ENCODE peak calls at places on chromosomes 7 and 10, in five cellular contexts. R is HFFc6, M is H9, C is coronary artery, B is GM10248. Z is an unnamed sample.

GRCh38 chr10:132510174-132510611 is 27.4 kb upstream of the INPP5A start:
- DNase-seq in R (no peak), M (no peak), C (peak), B (no peak), Z (no peak)

GRCh38 chr7:128383781-128384180 is 22.3 kb upstream of the PRRT4 start:
- DNase-seq in R (no peak), M (no peak), C (no peak), B (no peak), Z (no peak)

GRCh38 chr7:44707558-44708230 is 41.0 kb upstream of the ZMIZ2 start:
- DNase-seq in R (no peak), M (no peak), C (no peak), B (peak), Z (no peak)

GRCh38 chr10:78911533-78912340 is 157.0 kb upstream of the ZMIZ1 start:
- DNase-seq in R (no peak), M (no peak), C (no peak), B (no peak), Z (no peak)

GRCh38 chr7:134737561-134738353 is 41.7 kb upstream of the CALD1 start:
- DNase-seq in R (peak), M (no peak), C (no peak), B (no peak), Z (peak)

GRCh38 chr7:96952974-96953391 is 52.4 kb upstream of the DLX6 start:
- DNase-seq in R (peak), M (no peak), C (no peak), B (no peak), Z (no peak)

GRCh38 chr10:113060221-113061053 is 110.4 kb downstream of the TCF7L2 start:
- DNase-seq in R (no peak), M (no peak), C (no peak), B (no peak), Z (no peak)

GRCh38 chr10:129525408-129525807 is 58.4 kb downstream of the MGMT start:
- DNase-seq in R (peak), M (peak), C (no peak), B (no peak), Z (no peak)

GRCh38 chr10:44195120-44196007 is 189.5 kb downstream of the CXCL12 start:
- DNase-seq in R (peak), M (no peak), C (peak), B (no peak), Z (no peak)

GRCh38 chr7:128841961-128842673 is 11.9 kb downstream of the FLNC start:
- DNase-seq in R (no peak), M (peak), C (no peak), B (peak), Z (peak)

GRCh38 chr7:24701232-24701898 is 55.9 kb downstream of the GSDME start:
- DNase-seq in R (peak), M (no peak), C (no peak), B (no peak), Z (no peak)

GRCh38 chr10:73771722-73772279 is 10.0 kb upstream of the CHCHD1 start:
- DNase-seq in R (no peak), M (peak), C (no peak), B (peak), Z (peak)

GRCh38 chr7:9869151-9869550 is 1104.5 kb upstream of the PHF14 start:
- DNase-seq in R (no peak), M (no peak), C (no peak), B (no peak), Z (no peak)

GRCh38 chr7:128783143-128783799 is 7.7 kb upstream of the OPN1SW start:
- DNase-seq in R (peak), M (peak), C (no peak), B (no peak), Z (no peak)

GRCh38 chr7:37067961-37068536 is 343.8 kb upstream of the AOAH start:
- DNase-seq in R (no peak), M (no peak), C (no peak), B (no peak), Z (no peak)

GRCh38 chr7:1274876-1275684 is 42.4 kb downstream of the UNCX start:
- DNase-seq in R (no peak), M (no peak), C (no peak), B (no peak), Z (no peak)

GRCh38 chr7:23458044-23458443 is 12.2 kb downstream of the IGF2BP3 start:
- DNase-seq in R (no peak), M (no peak), C (no peak), B (no peak), Z (no peak)

GRCh38 chr7:108001759-108002725 is 919 bp downstream of the LAMB1 start:
- DNase-seq in R (peak), M (peak), C (no peak), B (peak), Z (no peak)

GRCh38 chr10:69809318-69809717 is 7.6 kb downstream of the COL13A1 start:
- DNase-seq in R (no peak), M (no peak), C (no peak), B (no peak), Z (no peak)

GRCh38 chr7:119271147-119271779 is 1001.7 kb upstream of the KCND2 start:
- DNase-seq in R (no peak), M (no peak), C (no peak), B (no peak), Z (no peak)

GRCh38 chr7:47782792-47783191 is 165.5 kb downstream of the PKD1L1 start:
- DNase-seq in R (no peak), M (no peak), C (no peak), B (no peak), Z (no peak)

GRCh38 chr7:36847946-36848345 is 123.7 kb upstream of the AOAH start:
- DNase-seq in R (no peak), M (no peak), C (no peak), B (no peak), Z (no peak)

GRCh38 chr7:154990964-154991514 is 11.9 kb downstream of the PAXIP1 start:
- DNase-seq in R (no peak), M (no peak), C (no peak), B (no peak), Z (no peak)

GRCh38 chr7:150875791-150876190 is 23.5 kb downstream of the AOC1 start:
- DNase-seq in R (no peak), M (no peak), C (no peak), B (no peak), Z (peak)

GRCh38 chr7:40714338-40715052 is 579.7 kb downstream of the SUGCT start:
- DNase-seq in R (no peak), M (no peak), C (no peak), B (no peak), Z (no peak)

GRCh38 chr7:114392686-114393085 is 21.9 kb upstream of the FOXP2 start:
- DNase-seq in R (no peak), M (no peak), C (no peak), B (no peak), Z (no peak)

GRCh38 chr10:100516847-100517246 is 2.8 kb downstream of the SEC31B start:
- DNase-seq in R (peak), M (peak), C (no peak), B (no peak), Z (no peak)

GRCh38 chr7:139099181-139099947 is 10.2 kb downstream of the ZC3HAV1 start:
- DNase-seq in R (no peak), M (no peak), C (no peak), B (no peak), Z (no peak)

GRCh38 chr7:99563650-99564049 is 5.2 kb downstream of the ZNF655 start:
- DNase-seq in R (peak), M (no peak), C (no peak), B (no peak), Z (no peak)

GRCh38 chr10:75276029-75276872 is 40.5 kb upstream of the COMTD1 start:
- DNase-seq in R (no peak), M (peak), C (no peak), B (no peak), Z (no peak)

GRCh38 chr10:20743142-20743541 is 154.0 kb downstream of the NEBL start:
- DNase-seq in R (no peak), M (no peak), C (no peak), B (no peak), Z (no peak)

GRCh38 chr10:21048086-21048485 is 151.0 kb upstream of the NEBL start:
- DNase-seq in R (no peak), M (no peak), C (no peak), B (no peak), Z (no peak)

GRCh38 chr7:141460781-141461715 is 90.2 kb upstream of the AGK start:
- DNase-seq in R (peak), M (no peak), C (no peak), B (no peak), Z (no peak)

GRCh38 chr10:28684157-28684985 is 7.0 kb downstream of the BAMBI start:
- DNase-seq in R (no peak), M (no peak), C (no peak), B (no peak), Z (no peak)

GRCh38 chr7:84637568-84638338 is 443.2 kb upstream of the SEMA3A start:
- DNase-seq in R (peak), M (no peak), C (no peak), B (no peak), Z (no peak)

DNA sequence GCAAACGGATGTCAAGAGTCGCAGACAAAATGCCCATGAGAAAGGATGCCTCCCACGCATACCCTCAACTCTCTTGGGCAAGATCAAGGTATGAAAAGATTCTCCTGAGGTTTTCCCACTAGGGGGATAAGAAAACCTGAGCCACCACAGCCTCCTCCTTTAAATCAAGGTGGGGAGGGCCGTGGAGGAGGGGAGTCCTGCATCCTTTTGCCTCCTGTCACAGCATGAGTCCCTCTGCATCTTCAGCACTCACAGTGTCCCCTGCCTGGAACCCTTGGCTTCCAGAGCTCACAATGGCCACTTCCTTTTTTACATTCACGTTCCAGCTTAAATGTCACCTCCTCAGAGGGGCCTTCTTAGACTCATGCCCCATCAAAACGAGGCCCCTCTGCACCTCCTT is 207.6 kb downstream of the GLI3 start:
- DNase-seq in R (no peak), M (no peak), C (no peak), B (no peak), Z (no peak)
- TF ChIP-seq CTCF in R (no peak), M (peak), C (no peak), B (no peak), Z (no peak)

GRCh38 chr10:46992794-46993552 is 81.7 kb downstream of the PTPN20 start:
- DNase-seq in R (peak), M (peak), C (no peak), B (no peak), Z (no peak)

GRCh38 chr10:46998595-46998994 is 87.4 kb downstream of the PTPN20 start:
- DNase-seq in R (no peak), M (no peak), C (no peak), B (no peak), Z (no peak)

GRCh38 chr10:46998192-46998591 is 87.0 kb downstream of the PTPN20 start:
- DNase-seq in R (no peak), M (no peak), C (no peak), B (no peak), Z (no peak)

GRCh38 chr10:46999217-46999616 is 88.0 kb downstream of the PTPN20 start:
- DNase-seq in R (no peak), M (no peak), C (no peak), B (no peak), Z (no peak)

GRCh38 chr10:46995234-46995633 is 84.0 kb downstream of the PTPN20 start:
- DNase-seq in R (no peak), M (peak), C (no peak), B (no peak), Z (no peak)
- TF ChIP-seq CTCF in R (peak), M (peak), C (no peak), B (no peak), Z (no peak)

DNA sequence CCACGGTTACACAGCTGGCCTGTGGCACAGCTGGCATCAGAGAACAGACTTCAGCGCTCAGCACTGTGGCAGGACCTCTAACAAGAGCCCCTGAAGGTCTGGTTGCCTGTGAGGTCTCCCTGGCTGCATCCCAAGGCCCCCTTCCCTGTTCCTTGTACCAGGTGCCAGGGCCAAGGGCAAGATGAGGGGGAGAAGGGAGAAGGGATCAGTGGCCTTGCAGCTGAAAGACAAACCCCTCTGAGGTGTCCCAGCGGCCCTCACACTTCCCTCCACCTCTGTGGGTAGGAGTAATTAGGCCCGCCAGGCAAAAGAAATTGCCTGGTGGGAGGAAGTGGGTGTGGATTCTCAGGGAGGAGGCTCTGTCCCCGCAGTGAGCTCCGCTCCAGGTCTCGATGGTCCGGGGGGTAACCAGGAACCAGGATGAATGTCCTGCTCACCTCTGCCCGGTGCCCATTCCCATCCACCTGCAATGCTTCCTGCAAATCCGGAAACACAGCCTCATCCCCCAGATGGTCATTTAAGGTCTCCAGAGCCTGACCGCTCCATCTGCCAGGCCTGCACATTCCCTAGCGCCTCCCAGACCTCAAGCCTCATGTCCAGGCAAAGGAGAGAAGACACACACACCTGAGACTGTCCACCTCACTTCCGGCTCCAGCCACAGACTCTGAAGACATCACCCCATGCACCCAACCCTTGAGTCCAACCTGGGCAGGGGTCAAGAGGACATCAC is 22.7 kb downstream of the GRID2IP start:
- DNase-seq in R (no peak), M (no peak), C (no peak), B (no peak), Z (no peak)
- TF ChIP-seq CTCF in R (no peak), M (no peak), C (no peak), B (no peak), Z (no peak)

GRCh38 chr10:58393317-58393716 is 8.1 kb downstream of the TFAM start:
- DNase-seq in R (no peak), M (no peak), C (no peak), B (no peak), Z (no peak)
- TF ChIP-seq CTCF in R (peak), M (no peak), C (no peak), B (no peak), Z (no peak)

Z was measured in GM20000.